ENCODE peak calls at places on chromosome 15, in four cellular contexts. One of them, this sample, is unnamed.

GRCh38 chr15:58771621-58772235 is 626 bp downstream of the MINDY2 start:
- DNase-seq in H1: no peak
- DNase-seq in HepG2: no peak
- DNase-seq in GM12878: no peak
- DNase-seq in this sample: no peak

GRCh38 chr15:85943825-85944224 is 135.8 kb upstream of the AGBL1 start:
- DNase-seq in H1: no peak
- DNase-seq in HepG2: no peak
- DNase-seq in GM12878: no peak
- DNase-seq in this sample: no peak

GRCh38 chr15:64151727-64152506 is at the start of gene SNX22:
- DNase-seq in H1: peak; percentile 78
- DNase-seq in HepG2: no peak
- DNase-seq in GM12878: no peak
- DNase-seq in this sample: no peak

GRCh38 chr15:90351479-90352108 is 490 bp upstream of the ZNF774 start:
- DNase-seq in H1: peak; percentile 92
- DNase-seq in HepG2: no peak
- DNase-seq in GM12878: no peak
- DNase-seq in this sample: no peak

GRCh38 chr15:41951571-41951970 is 20.8 kb downstream of the EHD4 start:
- DNase-seq in H1: no peak
- DNase-seq in HepG2: no peak
- DNase-seq in GM12878: no peak
- DNase-seq in this sample: no peak

GRCh38 chr15:52337198-52337853 is 41.7 kb upstream of the MYO5C start:
- DNase-seq in H1: no peak
- DNase-seq in HepG2: peak; percentile 16
- DNase-seq in GM12878: no peak
- DNase-seq in this sample: no peak

GRCh38 chr15:76756371-76756770 is 148.8 kb downstream of the SCAPER start:
- DNase-seq in H1: no peak
- DNase-seq in HepG2: no peak
- DNase-seq in GM12878: no peak
- DNase-seq in this sample: no peak

GRCh38 chr15:59104602-59104911 is 389 bp upstream of the CCNB2 start:
- DNase-seq in H1: no peak
- DNase-seq in HepG2: no peak
- DNase-seq in GM12878: no peak
- DNase-seq in this sample: no peak

GRCh38 chr15:99248000-99248727 is 1.2 kb downstream of the TTC23 start:
- DNase-seq in H1: no peak
- DNase-seq in HepG2: no peak
- DNase-seq in GM12878: no peak
- DNase-seq in this sample: no peak

GRCh38 chr15:44099671-44100070 is 95.4 kb downstream of the FRMD5 start:
- DNase-seq in H1: no peak
- DNase-seq in HepG2: no peak
- DNase-seq in GM12878: no peak
- DNase-seq in this sample: no peak

GRCh38 chr15:86016750-86017149 is 62.9 kb upstream of the AGBL1 start:
- DNase-seq in H1: no peak
- DNase-seq in HepG2: no peak
- DNase-seq in GM12878: no peak
- DNase-seq in this sample: no peak

GRCh38 chr15:68334661-68335124 is 57.1 kb downstream of the FEM1B start:
- DNase-seq in H1: no peak
- DNase-seq in HepG2: no peak
- DNase-seq in GM12878: no peak
- DNase-seq in this sample: no peak

GRCh38 chr15:31606261-31606669 is 279.6 kb downstream of the KLF13 start:
- DNase-seq in H1: no peak
- DNase-seq in HepG2: no peak
- DNase-seq in GM12878: no peak
- DNase-seq in this sample: no peak

GRCh38 chr15:84982301-84982920 is 755 bp downstream of the PDE8A start:
- DNase-seq in H1: no peak
- DNase-seq in HepG2: peak; percentile 70
- DNase-seq in GM12878: no peak
- DNase-seq in this sample: no peak

GRCh38 chr15:74460298-74460697 is 662 bp downstream of the UBL7 start:
- DNase-seq in H1: no peak
- DNase-seq in HepG2: no peak
- DNase-seq in GM12878: peak; percentile 39
- DNase-seq in this sample: no peak

GRCh38 chr15:59713177-59713576 is 24.1 kb upstream of the BNIP2 start:
- DNase-seq in H1: no peak
- DNase-seq in HepG2: no peak
- DNase-seq in GM12878: no peak
- DNase-seq in this sample: no peak

GRCh38 chr15:40332138-40332781 is 8.5 kb downstream of the CCDC9B start:
- DNase-seq in H1: no peak
- DNase-seq in HepG2: no peak
- DNase-seq in GM12878: no peak
- DNase-seq in this sample: no peak
- TF ChIP-seq POLR2AphosphoS5 in H1: no peak
- TF ChIP-seq POLR2AphosphoS5 in HepG2: no peak
- TF ChIP-seq POLR2AphosphoS5 in GM12878: no peak
- TF ChIP-seq POLR2AphosphoS5 in this sample: no peak

GRCh38 chr15:71118881-71119632 is 3.8 kb downstream of the THSD4 start:
- DNase-seq in H1: no peak
- DNase-seq in HepG2: no peak
- DNase-seq in GM12878: no peak
- DNase-seq in this sample: no peak

GRCh38 chr15:71118345-71118744 is 3.1 kb downstream of the THSD4 start:
- DNase-seq in H1: no peak
- DNase-seq in HepG2: no peak
- DNase-seq in GM12878: no peak
- DNase-seq in this sample: no peak

GRCh38 chr15:71117906-71118305 is 2.6 kb downstream of the THSD4 start:
- DNase-seq in H1: no peak
- DNase-seq in HepG2: no peak
- DNase-seq in GM12878: no peak
- DNase-seq in this sample: no peak

GRCh38 chr15:71121442-71121841 is 6.2 kb downstream of the THSD4 start:
- DNase-seq in H1: no peak
- DNase-seq in HepG2: no peak
- DNase-seq in GM12878: no peak
- DNase-seq in this sample: no peak

GRCh38 chr15:71120428-71120944 is 5.2 kb downstream of the THSD4 start:
- DNase-seq in H1: no peak
- DNase-seq in HepG2: no peak
- DNase-seq in GM12878: no peak
- DNase-seq in this sample: no peak
- TF ChIP-seq TAF1 in H1: no peak
- TF ChIP-seq TAF1 in HepG2: no peak
- TF ChIP-seq TAF1 in GM12878: no peak
- TF ChIP-seq TAF1 in this sample: no peak

DNA sequence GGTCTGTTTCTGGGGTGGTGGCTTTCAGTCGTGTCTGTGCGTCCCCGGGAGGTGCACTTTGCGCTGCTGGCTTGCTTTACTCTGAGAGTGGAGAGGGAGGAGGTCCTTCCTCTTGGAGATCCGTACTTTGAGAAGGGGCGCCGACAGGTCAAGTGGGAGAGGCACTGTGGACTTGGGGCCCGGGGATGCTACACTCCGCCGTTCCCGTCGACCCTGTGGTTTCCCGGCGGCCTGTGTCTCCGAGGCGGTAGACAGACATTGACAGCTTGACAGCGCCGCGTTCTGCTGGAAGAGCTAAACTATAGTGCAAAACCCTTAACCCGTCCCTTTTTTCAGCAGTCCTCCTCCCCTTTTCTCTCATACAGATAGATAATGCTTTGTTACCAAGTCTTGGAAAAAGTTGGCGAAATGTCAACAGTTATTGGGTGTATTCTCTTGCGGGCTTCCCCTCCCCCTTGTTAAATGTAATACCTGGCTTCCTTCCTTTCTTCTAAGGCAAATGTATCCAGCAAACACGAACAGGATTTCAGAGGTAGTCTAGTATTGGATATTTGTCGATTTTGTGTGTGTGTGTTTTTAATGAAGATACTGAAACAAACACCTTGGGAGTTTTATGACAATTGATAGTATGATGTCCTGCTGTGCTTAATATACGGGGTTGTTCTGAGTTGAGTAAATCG is 6.6 kb downstream of the TPM1 start:
- DNase-seq in H1: peak; percentile 71
- DNase-seq in HepG2: peak; percentile 67
- DNase-seq in GM12878: no peak
- DNase-seq in this sample: no peak
- TF ChIP-seq POLR2A in H1: peak; percentile 7
- TF ChIP-seq POLR2A in HepG2: peak; percentile 32
- TF ChIP-seq POLR2A in GM12878: no peak
- TF ChIP-seq POLR2A in this sample: no peak

GRCh38 chr15:78453447-78453846 is 15.4 kb downstream of the IREB2 start:
- DNase-seq in H1: no peak
- DNase-seq in HepG2: no peak
- DNase-seq in GM12878: no peak
- DNase-seq in this sample: no peak

GRCh38 chr15:78456391-78456790 is 18.4 kb downstream of the IREB2 start:
- DNase-seq in H1: no peak
- DNase-seq in HepG2: no peak
- DNase-seq in GM12878: no peak
- DNase-seq in this sample: no peak

GRCh38 chr15:78455749-78456148 is 17.7 kb downstream of the IREB2 start:
- DNase-seq in H1: no peak
- DNase-seq in HepG2: no peak
- DNase-seq in GM12878: no peak
- DNase-seq in this sample: no peak

GRCh38 chr15:78457101-78457500 is 19.1 kb downstream of the IREB2 start:
- DNase-seq in H1: no peak
- DNase-seq in HepG2: no peak
- DNase-seq in GM12878: no peak
- DNase-seq in this sample: no peak

DNA sequence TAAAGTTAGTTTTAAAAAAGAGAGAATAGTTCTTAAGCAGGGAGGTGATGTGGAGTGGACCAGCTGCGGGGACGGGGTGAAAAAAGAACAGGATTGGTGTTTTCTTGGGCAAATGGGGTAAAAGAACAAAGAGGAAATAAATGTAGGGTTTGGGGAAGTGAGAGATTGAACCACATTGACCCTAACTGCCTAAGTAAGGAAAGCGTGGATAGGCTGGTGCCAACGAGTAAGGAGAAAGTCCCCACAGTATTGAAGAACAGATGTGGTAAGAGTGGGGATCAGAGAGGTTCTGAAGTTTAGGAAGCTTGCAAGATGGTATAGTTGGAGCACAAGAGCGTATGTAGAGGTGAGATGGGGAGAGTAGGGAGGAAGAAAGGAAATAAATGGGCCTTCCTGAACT is 17.0 kb downstream of the IREB2 start:
- DNase-seq in H1: no peak
- DNase-seq in HepG2: no peak
- DNase-seq in GM12878: peak; percentile 40
- DNase-seq in this sample: no peak
- TF ChIP-seq POLR2AphosphoS5 in H1: no peak
- TF ChIP-seq POLR2AphosphoS5 in HepG2: no peak
- TF ChIP-seq POLR2AphosphoS5 in GM12878: no peak
- TF ChIP-seq POLR2AphosphoS5 in this sample: no peak

DNA sequence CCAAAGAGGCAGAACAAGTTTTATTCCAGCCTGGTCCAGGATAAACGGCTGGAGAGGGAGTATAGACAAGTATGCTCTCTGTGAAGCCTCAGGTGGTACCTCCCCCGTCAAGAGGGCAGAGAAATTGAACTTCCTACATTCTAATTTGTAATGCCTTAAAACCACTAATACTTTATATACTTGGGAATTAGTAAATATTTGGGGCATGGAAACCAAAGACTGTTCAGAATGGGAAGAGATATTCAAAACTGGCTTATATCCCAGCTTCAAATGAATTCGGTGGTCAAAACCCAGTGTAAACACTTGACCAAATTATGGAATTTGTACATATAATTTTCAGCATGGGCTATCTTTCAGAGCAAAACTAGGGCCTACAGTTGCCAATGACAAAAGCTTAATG is 122.6 kb downstream of the FBN1 start:
- DNase-seq in H1: no peak
- DNase-seq in HepG2: no peak
- DNase-seq in GM12878: no peak
- DNase-seq in this sample: no peak
- TF ChIP-seq TAF1 in H1: no peak
- TF ChIP-seq TAF1 in HepG2: no peak
- TF ChIP-seq TAF1 in GM12878: no peak
- TF ChIP-seq TAF1 in this sample: no peak

GRCh38 chr15:72113347-72114031 is 4.5 kb downstream of the MYO9A start:
- DNase-seq in H1: no peak
- DNase-seq in HepG2: no peak
- DNase-seq in GM12878: no peak
- DNase-seq in this sample: no peak

GRCh38 chr15:72116680-72117447 is 1.1 kb downstream of the MYO9A start:
- DNase-seq in H1: no peak
- DNase-seq in HepG2: no peak
- DNase-seq in GM12878: no peak
- DNase-seq in this sample: no peak

GRCh38 chr15:72118400-72118978 is at the start of gene SENP8:
- DNase-seq in H1: no peak
- DNase-seq in HepG2: no peak
- DNase-seq in GM12878: no peak
- DNase-seq in this sample: peak; percentile 42

GRCh38 chr15:72117448-72117697 is 577 bp downstream of the MYO9A start:
- DNase-seq in H1: peak; percentile 87
- DNase-seq in HepG2: peak; percentile 32
- DNase-seq in GM12878: no peak
- DNase-seq in this sample: peak; percentile 47

DNA sequence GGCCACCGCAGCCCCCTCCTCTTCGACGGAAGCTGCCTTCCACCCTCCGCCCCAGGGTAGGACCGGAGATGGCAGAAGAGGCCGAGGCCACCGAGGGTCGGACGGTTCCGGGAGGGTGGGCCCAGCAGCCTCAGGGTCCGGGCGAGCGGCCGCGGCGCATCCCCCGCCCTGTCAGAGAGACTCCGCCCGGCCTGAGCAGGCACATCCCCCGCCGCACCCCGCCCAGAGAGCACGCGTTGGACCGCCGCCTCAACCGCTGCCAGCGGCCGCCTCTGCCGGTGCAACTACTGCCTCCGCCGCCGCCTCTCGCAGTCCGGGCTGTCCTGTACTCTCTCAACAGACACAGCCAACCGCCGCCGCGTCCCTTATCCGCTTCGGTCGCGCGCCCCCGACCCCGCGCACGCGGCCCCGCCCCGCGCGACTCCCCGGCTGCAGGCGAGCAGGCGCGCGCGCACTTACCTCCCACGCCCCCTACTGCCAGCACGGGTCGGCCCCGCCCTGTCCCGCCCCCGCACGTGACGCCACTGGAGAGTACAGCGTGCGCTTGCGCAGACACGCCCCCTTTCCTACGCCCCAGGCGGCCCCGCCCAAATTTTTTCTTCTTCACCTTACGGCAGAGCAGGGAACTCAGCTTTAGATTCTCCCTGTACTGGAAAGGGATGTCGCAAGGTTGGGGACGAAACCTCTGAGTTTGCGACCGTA is at the start of gene MYO9A:
- DNase-seq in H1: peak; percentile 98
- DNase-seq in HepG2: peak; percentile 97
- DNase-seq in GM12878: peak; percentile 96
- DNase-seq in this sample: peak; percentile 78
- TF ChIP-seq POLR2A in H1: peak; percentile 62
- TF ChIP-seq POLR2A in HepG2: no peak
- TF ChIP-seq POLR2A in GM12878: peak; percentile 86
- TF ChIP-seq POLR2A in this sample: peak; percentile 52

GRCh38 chr15:66891776-66892175 is 173.6 kb upstream of the SMAD3 start:
- DNase-seq in H1: no peak
- DNase-seq in HepG2: no peak
- DNase-seq in GM12878: no peak
- DNase-seq in this sample: no peak
- TF ChIP-seq POLR2AphosphoS5 in H1: no peak
- TF ChIP-seq POLR2AphosphoS5 in HepG2: no peak
- TF ChIP-seq POLR2AphosphoS5 in GM12878: no peak
- TF ChIP-seq POLR2AphosphoS5 in this sample: no peak